ENCODE peak calls at places on chromosomes 16 and 17, in eight cellular contexts. A is neural progenitor cell; I is body of pancreas; C is astrocyte; K is CD8-positive, alpha-beta memory T cell; L is colonic mucosa; U is CD8-positive, alpha-beta T cell; B is transverse colon. S is an unnamed sample.

GRCh38 chr17:67258836-67259468 is 14.0 kb upstream of the HELZ start:
- DNase-seq in U (peak; percentile 21), B (peak; percentile 23), I (peak; percentile 25), L (no peak), A (no peak), K (peak; percentile 49), C (no peak), S (no peak)

GRCh38 chr16:22670551-22670970 is 143.4 kb upstream of the HS3ST2 start:
- DNase-seq in B (no peak), C (no peak), U (no peak), L (no peak), K (no peak), I (no peak), A (peak; percentile 77), S (no peak)

GRCh38 chr17:29014716-29015115 is 8.9 kb upstream of the SEZ6 start:
- DNase-seq in I (no peak), K (no peak), A (no peak), B (no peak), L (no peak), U (no peak), C (no peak), S (no peak)

GRCh38 chr16:356756-357155 is 4.2 kb upstream of the AXIN1 start:
- DNase-seq in L (no peak), K (no peak), U (no peak), C (no peak), I (no peak), B (no peak), A (no peak), S (no peak)

GRCh38 chr17:29051194-29051593 is 8.3 kb downstream of the PIPOX start:
- DNase-seq in I (no peak), A (no peak), U (no peak), L (no peak), B (no peak), C (no peak), K (no peak), S (no peak)

GRCh38 chr17:15501282-15501681 is 33.9 kb upstream of the CDRT4 start:
- DNase-seq in U (no peak), C (no peak), B (no peak), K (no peak), A (no peak), I (no peak), L (no peak), S (no peak)

GRCh38 chr17:65270932-65271700 is 133.9 kb downstream of the RGS9 start:
- DNase-seq in A (no peak), I (no peak), U (no peak), L (no peak), B (no peak), C (no peak), K (no peak), S (no peak)

GRCh38 chr17:41322264-41322902 is 6.9 kb upstream of the KRTAP17-1 start:
- DNase-seq in A (peak; percentile 44), L (no peak), U (no peak), I (peak; percentile 17), K (no peak), B (no peak), C (peak; percentile 55), S (peak; percentile 43)

DNA sequence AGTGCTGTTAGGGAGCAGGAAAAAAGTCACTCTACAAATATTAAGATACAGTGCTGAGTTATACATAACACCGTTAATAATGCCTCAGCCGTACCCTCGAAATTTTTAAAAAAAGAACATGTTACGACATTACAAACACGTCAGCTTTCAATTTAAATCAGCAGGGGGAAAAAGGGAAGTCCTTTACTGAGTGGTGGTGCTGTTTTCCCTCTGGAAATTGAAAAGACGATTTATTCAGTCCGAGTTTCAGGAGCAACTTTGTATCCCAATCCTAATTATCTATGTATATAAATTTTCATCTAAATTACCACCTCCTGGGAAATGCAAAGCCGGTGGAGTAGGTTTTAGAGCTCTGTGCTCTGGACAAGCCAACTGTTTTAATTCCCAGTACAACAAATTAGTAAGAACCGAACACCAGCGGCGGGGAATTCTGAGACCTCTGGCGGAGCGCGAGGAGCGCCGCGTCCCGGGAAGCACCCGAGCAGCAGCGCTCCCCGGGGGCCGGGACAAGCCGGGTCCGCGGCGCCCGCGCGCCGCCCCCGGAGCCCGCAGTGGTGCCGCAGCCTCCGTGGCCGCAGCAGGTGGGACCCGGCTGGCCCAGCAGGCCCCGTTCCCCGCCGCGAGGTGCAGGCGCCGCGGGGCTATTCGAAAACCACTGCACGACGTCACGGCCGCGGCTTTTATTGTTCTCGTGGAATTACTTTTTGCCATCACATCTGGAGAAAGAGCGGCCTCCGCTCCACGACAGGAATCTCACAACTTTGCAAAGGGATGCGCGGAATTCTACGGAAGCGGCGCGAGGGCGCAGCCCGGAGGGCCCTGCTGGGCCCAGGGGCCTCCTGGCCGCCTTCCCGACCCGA is 1.0 kb downstream of the NETO2 start:
- DNase-seq in C (peak; percentile 37), K (peak; percentile 12), A (peak; percentile 68), L (peak; percentile 28), I (peak; percentile 6), B (peak; percentile 36), U (peak; percentile 15), S (no peak)
- H3K27ac ChIP-seq in C (peak overlapping the region; percentile 71), K (peak overlapping the region; percentile 35), A (no peak overlapping the region), L (no peak overlapping the region), I (no peak overlapping the region), B (peak overlapping the region; percentile 64), U (no peak overlapping the region), S (no peak overlapping the region)

GRCh38 chr16:87316923-87317765 is at the start of gene C16orf95:
- DNase-seq in C (peak; percentile 89), K (peak; percentile 96), A (peak; percentile 97), L (peak; percentile 98), B (peak; percentile 97), I (peak; percentile 97), U (peak; percentile 98), S (peak; percentile 96)

GRCh38 chr16:87314990-87315420 is 2.2 kb downstream of the C16orf95 start:
- DNase-seq in U (no peak), A (no peak), I (no peak), B (no peak), K (no peak), C (no peak), L (no peak), S (no peak)

GRCh38 chr16:87317766-87318121 is 552 bp upstream of the C16orf95 start:
- DNase-seq in B (peak; percentile 73), L (peak; percentile 66), I (peak; percentile 73), C (peak; percentile 51), A (no peak), K (peak; percentile 13), U (no peak), S (no peak)

GRCh38 chr16:87318158-87318644 is 1.0 kb upstream of the C16orf95 start:
- DNase-seq in L (no peak), A (no peak), U (no peak), C (no peak), K (no peak), I (peak; percentile 24), B (no peak), S (no peak)

GRCh38 chr16:87316450-87316922 is 706 bp downstream of the C16orf95 start:
- DNase-seq in U (no peak), L (no peak), I (no peak), A (no peak), K (no peak), B (no peak), C (no peak), S (no peak)
- H3K4me3 ChIP-seq in U (peak overlapping the region; percentile 99), L (peak overlapping the region; percentile 87), I (no peak overlapping the region), A (peak overlapping the region; percentile 92), K (peak overlapping the region; percentile 90), B (peak overlapping the region; percentile 98), C (peak overlapping the region; percentile 87), S (peak overlapping the region; percentile 99)

GRCh38 chr16:16052916-16053315 is 103.5 kb downstream of the ABCC1 start:
- DNase-seq in L (no peak), K (no peak), A (no peak), C (peak; percentile 35), B (no peak), U (no peak), I (no peak), S (no peak)

GRCh38 chr16:16047761-16048160 is 98.3 kb downstream of the ABCC1 start:
- DNase-seq in C (no peak), U (no peak), A (no peak), K (no peak), L (no peak), I (no peak), B (no peak), S (no peak)

GRCh38 chr16:16051132-16051531 is 101.7 kb downstream of the ABCC1 start:
- DNase-seq in U (no peak), B (no peak), A (no peak), I (no peak), K (no peak), C (no peak), L (no peak), S (no peak)

GRCh38 chr16:16048904-16049582 is 99.6 kb downstream of the ABCC1 start:
- DNase-seq in A (no peak), I (no peak), K (no peak), U (no peak), L (no peak), B (no peak), C (no peak), S (no peak)

DNA sequence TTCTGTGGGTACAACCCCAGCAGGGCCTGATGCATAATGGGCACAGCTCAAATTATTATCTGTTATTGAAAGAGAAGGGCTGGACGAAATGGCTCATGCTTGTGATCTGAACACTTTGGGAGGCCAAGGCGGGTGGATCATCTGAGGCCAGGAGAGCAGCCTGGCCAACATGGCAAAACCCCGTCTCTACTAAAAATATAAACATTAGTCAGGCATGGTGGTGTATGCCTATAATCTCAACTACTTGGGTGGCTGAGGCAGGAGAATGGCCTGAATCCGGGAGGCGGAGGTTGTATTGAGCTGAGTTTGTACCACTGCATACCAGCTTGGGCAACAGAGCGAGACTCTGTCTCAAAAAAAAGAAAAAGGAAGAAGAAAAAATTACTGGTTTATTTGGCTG is 100.7 kb downstream of the ABCC1 start:
- DNase-seq in U (no peak), C (no peak), B (no peak), K (no peak), L (no peak), A (no peak), I (no peak), S (no peak)
- H3K36me3 ChIP-seq in U (peaks cover 54% of the 10 kb centered on the region), C (peaks cover 23% of the 10 kb centered on the region), B (peaks cover 3% of the 10 kb centered on the region), K (peaks cover 36% of the 10 kb centered on the region), L (no peaks in the 10 kb centered on the region), A (no peaks in the 10 kb centered on the region), I (no peaks in the 10 kb centered on the region), S (peaks cover 14% of the 10 kb centered on the region)

GRCh38 chr17:72466606-72467005 is 345.8 kb downstream of the SOX9 start:
- DNase-seq in B (no peak), I (no peak), A (no peak), L (no peak), K (no peak), U (no peak), C (no peak), S (no peak)

GRCh38 chr17:72466199-72466598 is 345.4 kb downstream of the SOX9 start:
- DNase-seq in K (no peak), U (no peak), A (no peak), B (peak; percentile 65), C (peak; percentile 78), L (peak; percentile 63), I (peak; percentile 28), S (no peak)

GRCh38 chr17:72462814-72463213 is 342.0 kb downstream of the SOX9 start:
- DNase-seq in B (no peak), A (no peak), U (no peak), K (no peak), C (no peak), I (no peak), L (no peak), S (no peak)

GRCh38 chr17:72463287-72464102 is 342.7 kb downstream of the SOX9 start:
- DNase-seq in I (peak; percentile 86), C (no peak), K (no peak), A (no peak), U (no peak), B (no peak), L (no peak), S (peak; percentile 66)

DNA sequence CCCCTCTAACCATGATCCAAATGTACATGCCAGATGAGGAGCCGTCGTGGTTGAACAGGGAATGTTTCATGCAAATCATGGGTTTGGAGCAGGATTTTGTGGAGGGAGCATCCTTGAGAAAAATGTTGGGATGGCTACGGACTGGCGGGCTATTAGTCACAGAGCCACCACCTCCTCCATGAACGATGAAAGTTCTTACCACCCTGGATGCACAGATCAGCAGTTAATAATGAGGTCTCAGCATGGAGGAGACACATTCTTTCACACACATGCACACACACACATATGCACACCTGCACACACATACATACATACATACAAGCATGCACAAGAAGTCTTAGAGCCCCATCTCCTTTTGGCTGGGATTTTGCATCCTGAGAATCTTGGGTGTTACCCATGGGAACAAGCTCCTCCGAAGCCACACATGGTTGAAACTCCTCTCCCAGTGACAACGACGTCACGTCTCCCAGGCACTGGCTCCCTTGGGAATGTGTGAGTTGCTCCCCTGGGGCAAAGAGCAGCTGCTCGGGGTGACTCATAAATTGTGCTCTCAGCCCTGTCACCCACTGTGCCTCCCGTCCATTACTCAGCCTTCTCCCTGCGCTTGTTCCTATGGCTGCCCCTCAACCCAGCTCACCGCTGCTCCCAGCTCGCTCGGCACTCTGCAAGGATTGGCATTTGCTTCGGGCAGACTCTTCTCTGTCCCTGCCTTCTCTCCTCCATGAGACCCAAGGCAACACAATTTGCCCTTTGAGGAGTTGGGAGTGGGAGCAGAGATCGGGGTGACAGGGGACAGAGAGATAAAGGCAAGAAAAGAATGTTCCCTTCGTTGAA is 344.6 kb downstream of the SOX9 start:
- DNase-seq in B (peak; percentile 77), C (peak; percentile 94), U (no peak), A (no peak), I (peak; percentile 62), K (no peak), L (peak; percentile 79), S (no peak)
- H3K27ac ChIP-seq in B (peak overlapping the region; percentile 81), C (peak overlapping the region; percentile 85), U (no peak overlapping the region), A (no peak overlapping the region), I (peak overlapping the region; percentile 50), K (no peak overlapping the region), L (peak overlapping the region; percentile 91), S (no peak overlapping the region)